ENCODE peak calls at places on chromosomes 13 and 19, in seven cellular contexts. C, B, L, F, K, S and P are unnamed samples.

GRCh38 chr19:58562126-58563033 is 4.0 kb upstream of the UBE2M start:
- DNase-seq in K (no peak), B (no peak), S (no peak), F (no peak), C (no peak), L (no peak), P (no peak)

GRCh38 chr19:2274937-2275535 is 6.9 kb downstream of the PEAK3 start:
- DNase-seq in B (no peak), K (no peak), S (peak; percentile 39), C (no peak), L (no peak), F (peak; percentile 72), P (peak; percentile 68)

GRCh38 chr13:33144358-33144784 is 128.1 kb downstream of the KL start:
- DNase-seq in L (no peak), C (no peak), K (no peak), F (no peak), B (no peak), S (no peak), P (no peak)

GRCh38 chr13:112854321-112854720 is 114.7 kb upstream of the MCF2L start:
- DNase-seq in S (no peak), B (no peak), C (no peak), K (no peak), F (no peak), L (no peak), P (no peak)

GRCh38 chr13:48749144-48749543 is 95.4 kb downstream of the CYSLTR2 start:
- DNase-seq in K (no peak), L (no peak), C (no peak), F (no peak), S (no peak), B (no peak), P (no peak)

GRCh38 chr13:109816979-109817275 is 30.5 kb upstream of the IRS2 start:
- DNase-seq in C (no peak), L (no peak), S (no peak), F (no peak), K (no peak), B (no peak), P (no peak)

GRCh38 chr13:87129602-87130300 is 541.4 kb upstream of the SLITRK5 start:
- DNase-seq in S (no peak), F (no peak), B (no peak), C (no peak), L (no peak), K (no peak), P (no peak)

GRCh38 chr19:50203281-50204080 is at the start of gene MYH14:
- DNase-seq in K (peak; percentile 93), B (no peak), S (no peak), F (peak; percentile 90), L (peak; percentile 86), C (peak; percentile 2), P (peak; percentile 31)

GRCh38 chr19:35037716-35038622 is 3.6 kb upstream of the HPN start:
- DNase-seq in L (no peak), B (no peak), F (peak; percentile 49), C (no peak), K (no peak), S (no peak), P (no peak)

GRCh38 chr19:50512112-50512998 is 1.4 kb downstream of the ASPDH start:
- DNase-seq in F (no peak), S (no peak), B (no peak), C (no peak), L (no peak), K (no peak), P (no peak)

GRCh38 chr13:49641810-49642291 is 13.5 kb downstream of the ARL11 start:
- DNase-seq in K (no peak), L (no peak), F (no peak), B (no peak), C (no peak), S (no peak), P (no peak)

GRCh38 chr19:5290336-5291262 is 50.0 kb downstream of the PTPRS start:
- DNase-seq in F (no peak), L (no peak), B (no peak), C (no peak), S (no peak), K (no peak), P (no peak)

GRCh38 chr19:31257426-31258130 is 91.7 kb downstream of the TSHZ3 start:
- DNase-seq in B (no peak), C (no peak), F (no peak), L (no peak), S (no peak), K (no peak), P (no peak)

GRCh38 chr19:20664917-20665781 is 3.8 kb upstream of the ZNF626 start:
- DNase-seq in B (no peak), C (no peak), F (no peak), L (no peak), K (peak; percentile 22), S (no peak), P (no peak)

GRCh38 chr13:88895261-88895941 is 1224.2 kb downstream of the SLITRK5 start:
- DNase-seq in L (no peak), S (no peak), C (no peak), F (no peak), K (no peak), B (no peak), P (no peak)

GRCh38 chr19:19115954-19116353 is 22.3 kb downstream of the TMEM161A start:
- DNase-seq in L (no peak), C (peak; percentile 27), S (peak; percentile 28), F (peak; percentile 68), K (no peak), B (no peak), P (peak; percentile 41)

GRCh38 chr13:66780814-66781213 is 449.3 kb downstream of the PCDH9 start:
- DNase-seq in S (no peak), B (no peak), K (no peak), L (no peak), C (no peak), F (no peak), P (no peak)

GRCh38 chr19:50311723-50312635 is 17.2 kb downstream of the KCNC3 start:
- DNase-seq in B (no peak), F (peak; percentile 78), K (peak; percentile 78), C (no peak), L (no peak), S (no peak), P (no peak)

GRCh38 chr19:29672933-29673336 is 7.7 kb downstream of the PLEKHF1 start:
- DNase-seq in C (peak; percentile 67), L (no peak), K (no peak), F (no peak), B (no peak), S (peak; percentile 85), P (no peak)

GRCh38 chr13:39148513-39148961 is 110.3 kb downstream of the NHLRC3 start:
- DNase-seq in F (peak; percentile 84), S (no peak), L (no peak), K (no peak), B (no peak), C (no peak), P (no peak)

GRCh38 chr13:35994131-35994966 is 136.8 kb downstream of the DCLK1 start:
- DNase-seq in C (no peak), K (no peak), B (no peak), S (no peak), F (peak; percentile 91), L (no peak), P (no peak)

GRCh38 chr13:59343993-59344780 is 819.5 kb downstream of the DIAPH3 start:
- DNase-seq in C (no peak), B (no peak), F (peak; percentile 49), K (no peak), S (no peak), L (no peak), P (no peak)

GRCh38 chr13:112056739-112057433 is 10.1 kb upstream of the SOX1 start:
- DNase-seq in C (no peak), B (no peak), K (no peak), L (no peak), S (no peak), F (peak; percentile 45), P (no peak)

GRCh38 chr19:14487370-14488125 is 8.4 kb downstream of the GIPC1 start:
- DNase-seq in K (no peak), L (no peak), B (no peak), S (no peak), F (no peak), C (no peak), P (no peak)

GRCh38 chr19:3966051-3967017 is 4.6 kb downstream of the DAPK3 start:
- DNase-seq in S (no peak), K (no peak), B (no peak), C (no peak), F (no peak), L (no peak), P (no peak)

GRCh38 chr13:49148405-49148804 is 71.7 kb upstream of the MLNR start:
- DNase-seq in L (no peak), S (no peak), C (no peak), K (no peak), F (no peak), B (no peak), P (no peak)

GRCh38 chr13:33194820-33195692 is 90.5 kb downstream of the STARD13 start:
- DNase-seq in L (no peak), F (peak; percentile 29), S (no peak), K (no peak), C (no peak), B (no peak), P (no peak)